ENCODE peak calls at places on chromosomes 1 and 21, in eight cellular contexts. One of them, this sample, is unnamed.

GRCh38 chr1:7042322-7043231 is 257.3 kb downstream of the CAMTA1 start:
- DNase-seq in posterior cingulate gyrus: no peak
- DNase-seq in IMR-90: peak
- DNase-seq in C1 segment of cervical spinal cord: peak
- DNase-seq in hepatocyte: peak
- DNase-seq in HCT116: peak
- DNase-seq in hepatic stellate cell: peak
- DNase-seq in EL: peak
- DNase-seq in this sample: no peak

GRCh38 chr1:38835230-38835827 is 24.2 kb downstream of the RRAGC start:
- DNase-seq in posterior cingulate gyrus: no peak
- DNase-seq in IMR-90: peak
- DNase-seq in C1 segment of cervical spinal cord: no peak
- DNase-seq in hepatocyte: peak
- DNase-seq in HCT116: peak
- DNase-seq in hepatic stellate cell: peak
- DNase-seq in EL: peak
- DNase-seq in this sample: peak

GRCh38 chr1:47229884-47230691 is 1.9 kb downstream of the TAL1 start:
- DNase-seq in posterior cingulate gyrus: no peak
- DNase-seq in IMR-90: no peak
- DNase-seq in C1 segment of cervical spinal cord: no peak
- DNase-seq in hepatocyte: no peak
- DNase-seq in HCT116: no peak
- DNase-seq in hepatic stellate cell: no peak
- DNase-seq in EL: no peak
- DNase-seq in this sample: no peak

GRCh38 chr21:41685511-41686149 is 81.2 kb downstream of the RIPK4 start:
- DNase-seq in posterior cingulate gyrus: no peak
- DNase-seq in IMR-90: no peak
- DNase-seq in C1 segment of cervical spinal cord: no peak
- DNase-seq in hepatocyte: no peak
- DNase-seq in HCT116: no peak
- DNase-seq in hepatic stellate cell: no peak
- DNase-seq in EL: no peak
- DNase-seq in this sample: no peak

GRCh38 chr1:95116666-95117206 is 419 bp upstream of the TLCD4 start:
- DNase-seq in posterior cingulate gyrus: peak
- DNase-seq in IMR-90: peak
- DNase-seq in C1 segment of cervical spinal cord: peak
- DNase-seq in hepatocyte: peak
- DNase-seq in HCT116: peak
- DNase-seq in hepatic stellate cell: peak
- DNase-seq in EL: peak
- DNase-seq in this sample: peak

GRCh38 chr1:228158151-228158571 is 7.4 kb upstream of the IBA57 start:
- DNase-seq in posterior cingulate gyrus: no peak
- DNase-seq in IMR-90: no peak
- DNase-seq in C1 segment of cervical spinal cord: no peak
- DNase-seq in hepatocyte: no peak
- DNase-seq in HCT116: no peak
- DNase-seq in hepatic stellate cell: no peak
- DNase-seq in EL: no peak
- DNase-seq in this sample: no peak

GRCh38 chr1:33336580-33336979 is 15.7 kb upstream of the A3GALT2 start:
- DNase-seq in posterior cingulate gyrus: no peak
- DNase-seq in IMR-90: no peak
- DNase-seq in C1 segment of cervical spinal cord: no peak
- DNase-seq in hepatocyte: no peak
- DNase-seq in HCT116: no peak
- DNase-seq in hepatic stellate cell: no peak
- DNase-seq in EL: no peak
- DNase-seq in this sample: no peak

GRCh38 chr1:165896277-165896676 is 68.9 kb downstream of the UCK2 start:
- DNase-seq in posterior cingulate gyrus: no peak
- DNase-seq in IMR-90: peak
- DNase-seq in C1 segment of cervical spinal cord: no peak
- DNase-seq in hepatocyte: no peak
- DNase-seq in HCT116: no peak
- DNase-seq in hepatic stellate cell: peak
- DNase-seq in EL: peak
- DNase-seq in this sample: no peak

GRCh38 chr1:162755306-162755705 is 35.2 kb upstream of the HSD17B7 start:
- DNase-seq in posterior cingulate gyrus: no peak
- DNase-seq in IMR-90: no peak
- DNase-seq in C1 segment of cervical spinal cord: no peak
- DNase-seq in hepatocyte: no peak
- DNase-seq in HCT116: no peak
- DNase-seq in hepatic stellate cell: no peak
- DNase-seq in EL: peak
- DNase-seq in this sample: no peak

GRCh38 chr1:196178083-196178635 is 430.1 kb downstream of the KCNT2 start:
- DNase-seq in posterior cingulate gyrus: no peak
- DNase-seq in IMR-90: peak
- DNase-seq in C1 segment of cervical spinal cord: no peak
- DNase-seq in hepatocyte: no peak
- DNase-seq in HCT116: no peak
- DNase-seq in hepatic stellate cell: no peak
- DNase-seq in EL: no peak
- DNase-seq in this sample: no peak

GRCh38 chr1:170558731-170559130 is 26.8 kb downstream of the GORAB start:
- DNase-seq in posterior cingulate gyrus: no peak
- DNase-seq in IMR-90: no peak
- DNase-seq in C1 segment of cervical spinal cord: no peak
- DNase-seq in hepatocyte: no peak
- DNase-seq in HCT116: no peak
- DNase-seq in hepatic stellate cell: no peak
- DNase-seq in EL: no peak
- DNase-seq in this sample: no peak

This sample was measured in PC-9.